ENCODE peak calls at places on chromosome 22, in nine cellular contexts. O is AG10803; J is naive thymus-derived CD8-positive, alpha-beta T cell; M is astrocyte of the cerebellum; C is MCF 10A; N is activated T-cell treated with anti-CD3 and anti-CD28 coated beads, Interleukin-2, amount 50 U/mL, for 72 hours; I is upper lobe of left lung; P is neural crest cell; K is stimulated activated CD4-positive, alpha-beta T cell treated with anti-CD3 and anti-CD28 coated beads, Interleukin-12 subunit alpha, Interleukin-12 subunit beta, amount 100 ng/mL, for 4 hours. T is an unnamed sample.
A peak's percentile ranks its signal among the peaks of the same experiment; 100 is the strongest.

GRCh38 chr22:19307872-19308271 is 16.4 kb upstream of the CLTCL1 start:
- DNase-seq in O (no peak), J (no peak), M (no peak), C (no peak), N (no peak), I (no peak), P (no peak), K (no peak), T (no peak)

GRCh38 chr22:30047364-30047738 is 32.9 kb upstream of the HORMAD2 start:
- DNase-seq in O (peak; percentile 4), J (peak; percentile 44), M (no peak), C (no peak), N (no peak), I (no peak), P (no peak), K (no peak), T (no peak)

GRCh38 chr22:22871536-22872278 is 15.9 kb upstream of the IGLL5 start:
- DNase-seq in O (no peak), J (no peak), M (no peak), C (no peak), N (no peak), I (no peak), P (no peak), K (no peak), T (no peak)

GRCh38 chr22:29205598-29206371 is at the start of gene EMID1:
- DNase-seq in O (no peak), J (peak; percentile 13), M (no peak), C (no peak), N (peak; percentile 40), I (peak; percentile 90), P (no peak), K (peak; percentile 15), T (no peak)

GRCh38 chr22:24578355-24579241 is 14.3 kb downstream of the LRRC75B start:
- DNase-seq in O (peak; percentile 43), J (no peak), M (no peak), C (no peak), N (no peak), I (no peak), P (no peak), K (no peak), T (no peak)

GRCh38 chr22:22810018-22810427 is 77.6 kb upstream of the IGLL5 start:
- DNase-seq in O (peak; percentile 34), J (peak; percentile 81), M (no peak), C (peak; percentile 47), N (peak; percentile 77), I (peak; percentile 46), P (peak; percentile 59), K (peak; percentile 60), T (no peak)

GRCh38 chr22:24566899-24567511 is 11.2 kb downstream of the SNRPD3 start:
- DNase-seq in O (peak; percentile 28), J (no peak), M (no peak), C (no peak), N (no peak), I (no peak), P (no peak), K (no peak), T (no peak)

GRCh38 chr22:35795476-35795875 is 77.8 kb downstream of the APOL5 start:
- DNase-seq in O (no peak), J (no peak), M (no peak), C (no peak), N (no peak), I (no peak), P (no peak), K (no peak), T (no peak)

GRCh38 chr22:23226497-23226850 is 46.2 kb downstream of the BCR start:
- DNase-seq in O (no peak), J (no peak), M (no peak), C (no peak), N (no peak), I (no peak), P (no peak), K (no peak), T (no peak)

GRCh38 chr22:48899523-48900326 is 927.9 kb downstream of the BRD1 start:
- DNase-seq in O (no peak), J (no peak), M (no peak), C (no peak), N (no peak), I (no peak), P (no peak), K (no peak), T (no peak)

GRCh38 chr22:23159287-23159622 is 14.0 kb downstream of the RAB36 start:
- DNase-seq in O (no peak), J (no peak), M (no peak), C (no peak), N (no peak), I (no peak), P (no peak), K (no peak), T (no peak)

GRCh38 chr22:19714320-19715252 is at the start of gene SEPTIN5:
- DNase-seq in O (no peak), J (no peak), M (no peak), C (no peak), N (no peak), I (peak; percentile 89), P (no peak), K (no peak), T (no peak)

GRCh38 chr22:29784451-29785361 is 17.5 kb downstream of the UQCR10 start:
- DNase-seq in O (peak; percentile 55), J (no peak), M (no peak), C (no peak), N (no peak), I (no peak), P (no peak), K (no peak), T (peak; percentile 33)

GRCh38 chr22:25764270-25765015 is 22.5 kb downstream of the MYO18B start:
- DNase-seq in O (no peak), J (no peak), M (no peak), C (no peak), N (no peak), I (no peak), P (no peak), K (no peak), T (no peak)

GRCh38 chr22:30636226-30637077 is 871 bp downstream of the SLC35E4 start:
- DNase-seq in O (peak; percentile 15), J (no peak), M (no peak), C (peak; percentile 35), N (peak; percentile 33), I (peak; percentile 85), P (no peak), K (no peak), T (peak; percentile 28)

GRCh38 chr22:17772963-17773605 is 1.2 kb downstream of the BID start:
- DNase-seq in O (peak; percentile 45), J (no peak), M (no peak), C (peak; percentile 27), N (no peak), I (no peak), P (no peak), K (no peak), T (no peak)

GRCh38 chr22:48242461-48242864 is 1480.0 kb downstream of the TBC1D22A start:
- DNase-seq in O (no peak), J (no peak), M (no peak), C (no peak), N (no peak), I (no peak), P (no peak), K (no peak), T (no peak)

GRCh38 chr22:28648792-28649191 is 30.8 kb downstream of the TTC28 start:
- DNase-seq in O (no peak), J (no peak), M (no peak), C (no peak), N (no peak), I (no peak), P (no peak), K (no peak), T (no peak)

GRCh38 chr22:39351689-39352214 is 2.0 kb downstream of the SYNGR1 start:
- DNase-seq in O (no peak), J (peak; percentile 14), M (peak; percentile 78), C (no peak), N (peak; percentile 37), I (no peak), P (peak; percentile 13), K (no peak), T (no peak)

GRCh38 chr22:35328472-35328885 is 28.8 kb downstream of the TOM1 start:
- DNase-seq in O (no peak), J (no peak), M (no peak), C (peak; percentile 59), N (no peak), I (peak; percentile 56), P (no peak), K (no peak), T (no peak)

GRCh38 chr22:37808294-37808657 is 542 bp downstream of the GCAT start:
- DNase-seq in O (no peak), J (no peak), M (no peak), C (no peak), N (no peak), I (no peak), P (no peak), K (no peak), T (no peak)

GRCh38 chr22:34255042-34255441 is 334.8 kb upstream of the LARGE1 start:
- DNase-seq in O (no peak), J (no peak), M (no peak), C (no peak), N (no peak), I (no peak), P (no peak), K (no peak), T (no peak)

GRCh38 chr22:30742291-30743256 is 47.9 kb downstream of the OSBP2 start:
- DNase-seq in O (no peak), J (no peak), M (no peak), C (peak; percentile 44), N (peak; percentile 67), I (no peak), P (no peak), K (no peak), T (no peak)

GRCh38 chr22:25956801-25957200 is 212.5 kb upstream of the SEZ6L start:
- DNase-seq in O (no peak), J (no peak), M (no peak), C (no peak), N (no peak), I (no peak), P (no peak), K (no peak), T (no peak)

GRCh38 chr22:37674951-37675929 is at the start of gene LGALS1:
- DNase-seq in O (peak; percentile 98), J (peak; percentile 56), M (peak; percentile 91), C (peak; percentile 95), N (peak; percentile 78), I (peak; percentile 94), P (peak; percentile 21), K (peak; percentile 44), T (peak; percentile 80)

GRCh38 chr22:41976961-41977566 is 7.8 kb downstream of the SEPTIN3 start:
- DNase-seq in O (no peak), J (peak; percentile 16), M (no peak), C (no peak), N (no peak), I (no peak), P (no peak), K (no peak), T (no peak)

GRCh38 chr22:44550666-44551491 is 52.8 kb upstream of the RTL6 start:
- DNase-seq in O (peak; percentile 97), J (no peak), M (peak; percentile 51), C (peak; percentile 93), N (peak; percentile 61), I (peak; percentile 85), P (no peak), K (no peak), T (no peak)

GRCh38 chr22:41501209-41501608 is 32.3 kb downstream of the ACO2 start:
- DNase-seq in O (no peak), J (peak; percentile 32), M (no peak), C (peak; percentile 41), N (peak; percentile 27), I (no peak), P (no peak), K (no peak), T (no peak)

GRCh38 chr22:43893266-43893665 is 1.5 kb upstream of the PNPLA5 start:
- DNase-seq in O (no peak), J (no peak), M (no peak), C (no peak), N (no peak), I (no peak), P (no peak), K (no peak), T (no peak)

GRCh38 chr22:35894937-35895708 is 133.5 kb downstream of the RBFOX2 start:
- DNase-seq in O (peak; percentile 83), J (no peak), M (no peak), C (peak; percentile 96), N (no peak), I (no peak), P (no peak), K (no peak), T (no peak)

GRCh38 chr22:22546490-22546889 is 12.6 kb downstream of the PRAME start:
- DNase-seq in O (peak; percentile 4), J (no peak), M (no peak), C (peak; percentile 26), N (no peak), I (no peak), P (no peak), K (no peak), T (no peak)